ENCODE peak calls at places on chromosomes 3 and 15, in ten cellular contexts. O, J, E, W, K, D, C, A, I and Z are unnamed samples.

GRCh38 chr3:171420667-171421066 is 39.5 kb downstream of the TNIK start:
- DNase-seq in O (peak; percentile 32), J (no peak), E (no peak), W (no peak), K (no peak), D (no peak), C (no peak), A (no peak), I (no peak), Z (no peak)

GRCh38 chr15:78951841-78952238 is 7.0 kb upstream of the CTSH start:
- DNase-seq in O (no peak), J (no peak), E (no peak), W (no peak), K (peak; percentile 40), D (peak; percentile 58), C (no peak), A (peak; percentile 75), I (peak; percentile 77), Z (no peak)

GRCh38 chr3:5057217-5057616 is 64.9 kb upstream of the ARL8B start:
- DNase-seq in O (no peak), J (peak; percentile 62), E (no peak), W (no peak), K (no peak), D (no peak), C (no peak), A (no peak), I (no peak), Z (no peak)

GRCh38 chr3:125177746-125178145 is 34.8 kb downstream of the SLC12A8 start:
- DNase-seq in O (no peak), J (peak; percentile 70), E (no peak), W (no peak), K (no peak), D (no peak), C (no peak), A (no peak), I (no peak), Z (no peak)

GRCh38 chr3:127822836-127823589 is 698 bp upstream of the MGLL start:
- DNase-seq in O (peak; percentile 53), J (peak; percentile 92), E (peak; percentile 82), W (peak; percentile 41), K (no peak), D (peak; percentile 50), C (no peak), A (peak; percentile 72), I (peak; percentile 48), Z (peak; percentile 26)

GRCh38 chr3:148879256-148879655 is 14.2 kb downstream of the CPA3 start:
- DNase-seq in O (no peak), J (no peak), E (no peak), W (no peak), K (no peak), D (no peak), C (no peak), A (no peak), I (no peak), Z (no peak)

GRCh38 chr15:90650117-90650955 is 66.8 kb upstream of the BLM start:
- DNase-seq in O (no peak), J (no peak), E (no peak), W (no peak), K (no peak), D (no peak), C (no peak), A (no peak), I (no peak), Z (peak; percentile 49)

GRCh38 chr3:156816091-156816793 is 9.9 kb upstream of the LEKR1 start:
- DNase-seq in O (peak; percentile 42), J (no peak), E (peak; percentile 38), W (no peak), K (no peak), D (peak; percentile 50), C (no peak), A (no peak), I (peak; percentile 18), Z (peak; percentile 53)

GRCh38 chr15:42082832-42083604 is 11.3 kb downstream of the PLA2G4D start:
- DNase-seq in O (peak; percentile 10), J (peak; percentile 82), E (peak; percentile 7), W (no peak), K (no peak), D (no peak), C (no peak), A (no peak), I (no peak), Z (no peak)

GRCh38 chr3:109918740-109919139 is 581.4 kb upstream of the DPPA4 start:
- DNase-seq in O (no peak), J (no peak), E (no peak), W (no peak), K (no peak), D (no peak), C (no peak), A (no peak), I (no peak), Z (no peak)
- TF ChIP-seq POLR2A in O (no peak), J (no peak), E (no peak), W (no peak), K (no peak), D (no peak), C (no peak), A (no peak), I (no peak), Z (no peak)

DNA sequence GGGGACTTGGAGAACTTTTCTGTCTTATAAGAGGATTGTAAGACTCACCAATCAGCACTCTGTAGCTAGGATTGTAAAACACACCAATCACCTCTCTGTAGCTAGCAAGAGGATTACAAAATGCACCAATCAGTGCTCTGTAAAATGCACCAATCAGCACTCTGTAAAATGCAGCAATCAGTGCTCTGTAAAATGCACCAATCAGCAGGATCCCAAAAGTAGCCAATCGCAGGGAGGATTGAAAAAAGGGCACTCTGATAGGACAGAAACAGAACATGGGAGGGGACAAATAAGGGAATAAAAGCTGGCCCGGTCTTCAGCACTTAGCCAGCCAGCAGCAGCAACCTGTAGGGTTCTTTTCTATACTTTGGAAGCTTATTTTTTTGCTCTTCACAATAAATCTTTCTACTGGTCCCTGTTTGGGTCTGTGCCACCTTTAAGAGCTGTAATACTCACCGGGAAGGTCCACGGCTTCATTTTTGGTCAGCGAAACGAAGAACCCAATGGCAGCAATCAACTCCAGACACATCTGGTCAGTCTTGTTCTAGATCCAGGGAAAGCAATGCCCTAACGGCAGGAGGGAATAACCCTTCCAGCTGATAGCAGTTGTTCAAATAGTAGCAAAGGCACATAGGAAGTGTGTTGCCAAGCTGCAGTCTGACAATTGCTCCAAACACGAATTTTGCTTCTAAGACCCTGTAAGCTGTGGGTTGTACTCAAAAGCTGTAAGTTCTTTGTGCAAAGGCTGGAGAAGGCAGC is 135.6 kb downstream of the TJP1 start:
- DNase-seq in O (peak; percentile 51), J (peak; percentile 76), E (no peak), W (no peak), K (no peak), D (peak; percentile 42), C (no peak), A (no peak), I (no peak), Z (no peak)
- TF ChIP-seq POLR2A in O (no peak), J (no peak), E (peak; percentile 69), W (no peak), K (no peak), D (no peak), C (no peak), A (no peak), I (no peak), Z (no peak)

GRCh38 chr15:50906954-50907865 is 1.3 kb upstream of the AP4E1 start:
- DNase-seq in O (no peak), J (no peak), E (peak; percentile 57), W (peak; percentile 54), K (no peak), D (peak; percentile 29), C (no peak), A (peak; percentile 36), I (no peak), Z (peak; percentile 57)
- TF ChIP-seq POLR2A in O (no peak), J (no peak), E (peak; percentile 43), W (no peak), K (no peak), D (no peak), C (no peak), A (no peak), I (no peak), Z (no peak)

GRCh38 chr15:65789759-65790158 is 2.3 kb downstream of the DENND4A start:
- DNase-seq in O (no peak), J (no peak), E (no peak), W (no peak), K (no peak), D (no peak), C (no peak), A (no peak), I (no peak), Z (no peak)

GRCh38 chr15:65789105-65789504 is 3.0 kb downstream of the DENND4A start:
- DNase-seq in O (no peak), J (no peak), E (no peak), W (no peak), K (no peak), D (no peak), C (no peak), A (no peak), I (no peak), Z (no peak)

GRCh38 chr15:65785151-65785550 is 6.9 kb downstream of the DENND4A start:
- DNase-seq in O (no peak), J (no peak), E (no peak), W (no peak), K (no peak), D (no peak), C (no peak), A (no peak), I (no peak), Z (no peak)

GRCh38 chr15:65783872-65784271 is 8.2 kb downstream of the DENND4A start:
- DNase-seq in O (no peak), J (no peak), E (no peak), W (no peak), K (no peak), D (no peak), C (no peak), A (no peak), I (no peak), Z (peak; percentile 73)

DNA sequence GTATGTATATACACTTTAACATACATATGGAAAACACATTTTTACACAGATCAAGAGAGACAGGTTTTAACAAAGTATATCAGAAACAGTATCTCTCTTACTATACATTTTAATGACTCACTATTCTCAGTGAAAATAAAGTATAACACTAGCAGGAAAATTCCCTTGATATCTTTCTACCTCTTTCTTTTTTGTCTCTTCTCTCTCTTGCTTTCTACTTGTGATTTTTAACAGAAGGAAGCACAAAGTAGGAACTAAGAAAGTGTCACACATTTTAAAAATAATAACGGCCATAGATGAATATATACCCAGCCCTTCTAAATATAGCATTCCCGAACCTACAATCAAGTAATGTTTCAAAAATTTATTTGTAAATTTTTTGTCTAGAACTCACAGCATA is 4.8 kb downstream of the DENND4A start:
- DNase-seq in O (no peak), J (no peak), E (no peak), W (no peak), K (no peak), D (no peak), C (no peak), A (no peak), I (no peak), Z (no peak)
- TF ChIP-seq POLR2A in O (no peak), J (no peak), E (no peak), W (no peak), K (no peak), D (no peak), C (no peak), A (no peak), I (no peak), Z (no peak)